ENCODE peak calls at places on chromosomes 5 and 9, in nine cellular contexts. K is GM23248, O is osteoblast, R is choroid plexus epithelial cell, J is AG04449, S is endodermal cell, X is AG10803, C is HL-60, P is AG09309. N is an unnamed sample.

GRCh38 chr5:143767162-143767561 is 44.8 kb upstream of the HMHB1 start:
- DNase-seq in K (no peak), O (no peak), R (no peak), J (no peak), S (no peak), X (no peak), C (no peak), P (no peak), N (no peak)

GRCh38 chr5:153555420-153556114 is 65.1 kb downstream of the GRIA1 start:
- DNase-seq in K (no peak), O (no peak), R (no peak), J (no peak), S (no peak), X (no peak), C (no peak), P (no peak), N (no peak)

GRCh38 chr5:57368010-57368409 is 114.6 kb downstream of the ACTBL2 start:
- DNase-seq in K (peak; percentile 65), O (no peak), R (peak; percentile 11), J (no peak), S (no peak), X (peak; percentile 53), C (no peak), P (peak; percentile 38), N (no peak)

GRCh38 chr9:123469231-123469630 is 113.2 kb downstream of the CRB2 start:
- DNase-seq in K (no peak), O (no peak), R (no peak), J (no peak), S (no peak), X (no peak), C (no peak), P (no peak), N (no peak)

GRCh38 chr5:129378961-129379360 is 81.1 kb upstream of the ADAMTS19 start:
- DNase-seq in K (no peak), O (no peak), R (no peak), J (no peak), S (no peak), X (no peak), C (no peak), P (no peak), N (no peak)

GRCh38 chr5:156240414-156240813 is 86.5 kb upstream of the SGCD start:
- DNase-seq in K (no peak), O (no peak), R (no peak), J (no peak), S (no peak), X (no peak), C (no peak), P (no peak), N (no peak)

GRCh38 chr5:124746916-124747769 is 704 bp upstream of the ZNF608 start:
- DNase-seq in K (peak; percentile 87), O (peak; percentile 57), R (peak; percentile 98), J (no peak), S (peak; percentile 94), X (peak; percentile 54), C (no peak), P (no peak), N (peak; percentile 87)

GRCh38 chr9:121699271-121700164 is 48.1 kb downstream of the DAB2IP start:
- DNase-seq in K (peak; percentile 74), O (peak; percentile 93), R (peak; percentile 48), J (no peak), S (peak; percentile 85), X (peak; percentile 59), C (peak; percentile 71), P (no peak), N (no peak)

GRCh38 chr9:125521462-125522327 is 185.3 kb downstream of the MAPKAP1 start:
- DNase-seq in K (peak; percentile 95), O (peak; percentile 77), R (peak; percentile 96), J (peak; percentile 63), S (no peak), X (peak; percentile 94), C (peak; percentile 12), P (peak; percentile 78), N (no peak)

GRCh38 chr5:144566747-144567415 is 396.2 kb downstream of the KCTD16 start:
- DNase-seq in K (peak; percentile 47), O (peak; percentile 31), R (no peak), J (no peak), S (no peak), X (peak; percentile 6), C (no peak), P (no peak), N (no peak)

GRCh38 chr5:17081142-17081541 is 136.3 kb upstream of the BASP1 start:
- DNase-seq in K (peak; percentile 60), O (no peak), R (no peak), J (no peak), S (no peak), X (peak; percentile 88), C (no peak), P (peak; percentile 48), N (no peak)

GRCh38 chr5:61051267-61051666 is 106.3 kb downstream of the NDUFAF2 start:
- DNase-seq in K (peak; percentile 65), O (no peak), R (peak; percentile 74), J (no peak), S (no peak), X (peak; percentile 29), C (no peak), P (no peak), N (no peak)

GRCh38 chr5:137303509-137303908 is 195.6 kb downstream of the SPOCK1 start:
- DNase-seq in K (no peak), O (no peak), R (no peak), J (no peak), S (no peak), X (no peak), C (no peak), P (no peak), N (peak; percentile 55)

GRCh38 chr9:116157436-116158138 is 4.0 kb downstream of the PAPPA start:
- DNase-seq in K (peak; percentile 72), O (peak; percentile 81), R (peak; percentile 73), J (no peak), S (peak; percentile 75), X (peak; percentile 62), C (no peak), P (no peak), N (no peak)
- H3K4me3 ChIP-seq in K (peak overlapping the region; percentile 90), O (peak overlapping the region; percentile 62), R (peak overlapping the region; percentile 89), J (peak overlapping the region; percentile 87), S (no peak overlapping the region), X (peak overlapping the region; percentile 93), C (no peak overlapping the region), P (peak overlapping the region; percentile 14), N (peak overlapping the region; percentile 45)

DNA sequence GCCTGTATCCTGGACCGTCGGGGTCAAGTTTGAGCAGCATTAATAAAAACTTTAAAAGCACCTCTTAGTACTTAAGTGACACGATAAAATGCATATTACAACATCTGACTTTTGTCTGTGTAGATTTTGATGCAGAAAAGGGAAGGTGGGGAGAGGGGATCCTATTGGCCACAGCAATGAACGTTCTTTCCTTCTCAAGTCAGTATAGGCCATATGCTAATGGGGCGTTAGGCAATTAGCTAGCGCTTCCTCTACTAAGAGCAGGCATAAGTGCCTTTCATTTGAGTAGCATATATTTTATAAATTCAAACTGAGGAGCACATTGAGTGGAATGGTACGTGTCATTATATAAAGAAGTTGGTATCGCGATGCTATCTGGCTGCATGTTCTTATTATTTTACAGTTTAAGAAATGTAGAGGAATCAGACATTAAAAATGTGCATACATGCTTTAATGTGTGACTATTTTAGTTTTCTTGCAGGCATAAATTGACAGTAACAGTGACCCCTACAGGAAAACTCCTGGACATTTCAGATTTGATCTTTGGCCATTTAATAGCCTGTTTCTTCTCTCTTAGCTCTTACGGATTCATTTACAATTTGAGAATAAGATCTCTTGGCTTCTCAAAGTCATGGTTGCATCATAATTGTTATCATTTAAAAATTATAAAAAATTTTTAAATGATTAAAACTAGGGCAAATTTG is 1.1 kb upstream of the GNA14 start:
- DNase-seq in K (peak; percentile 41), O (peak; percentile 91), R (peak; percentile 68), J (no peak), S (no peak), X (peak; percentile 23), C (peak; percentile 83), P (no peak), N (no peak)
- H3K4me3 ChIP-seq in K (peak overlapping the region; percentile 66), O (peak overlapping the region; percentile 73), R (peak overlapping the region; percentile 59), J (no peak overlapping the region), S (peak overlapping the region; percentile 73), X (no peak overlapping the region), C (peak overlapping the region; percentile 52), P (no peak overlapping the region), N (peak overlapping the region; percentile 56)

GRCh38 chr5:179621551-179621971 is 1.9 kb downstream of the HNRNPH1 start:
- DNase-seq in K (no peak), O (no peak), R (peak; percentile 45), J (no peak), S (no peak), X (no peak), C (no peak), P (no peak), N (no peak)

GRCh38 chr5:179620703-179621350 is 2.6 kb downstream of the HNRNPH1 start:
- DNase-seq in K (peak; percentile 53), O (no peak), R (no peak), J (no peak), S (no peak), X (no peak), C (no peak), P (no peak), N (no peak)

GRCh38 chr5:179620293-179620692 is 3.2 kb downstream of the HNRNPH1 start:
- DNase-seq in K (peak; percentile 55), O (no peak), R (no peak), J (no peak), S (no peak), X (no peak), C (no peak), P (no peak), N (no peak)

GRCh38 chr5:179618923-179619554 is 4.4 kb downstream of the HNRNPH1 start:
- DNase-seq in K (no peak), O (no peak), R (no peak), J (no peak), S (no peak), X (no peak), C (no peak), P (no peak), N (no peak)

DNA sequence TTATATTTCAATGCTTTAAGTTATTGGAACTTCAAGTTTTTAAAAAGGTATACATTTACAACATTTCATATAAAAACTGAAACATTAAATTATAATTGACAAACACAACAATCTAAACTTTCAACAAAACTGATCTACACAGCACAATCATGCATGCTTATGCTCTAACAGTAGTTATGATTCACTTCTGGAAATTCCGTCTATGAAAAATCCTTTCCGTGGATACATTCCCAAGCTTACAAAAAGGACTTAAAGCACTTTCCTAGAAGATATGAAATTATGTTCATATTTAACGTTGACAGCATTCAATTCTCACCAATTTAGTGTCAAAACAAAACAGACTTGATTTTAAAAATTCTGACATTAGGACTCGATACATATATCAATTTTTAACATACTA is 3.7 kb downstream of the HNRNPH1 start:
- DNase-seq in K (peak; percentile 72), O (no peak), R (no peak), J (no peak), S (no peak), X (no peak), C (no peak), P (no peak), N (no peak)
- H3K4me3 ChIP-seq in K (peak overlapping the region; percentile 82), O (peak overlapping the region; percentile 97), R (peak overlapping the region; percentile 100), J (peak overlapping the region; percentile 73), S (peak overlapping the region; percentile 94), X (peak overlapping the region; percentile 99), C (peak overlapping the region; percentile 59), P (peak overlapping the region; percentile 9), N (peak overlapping the region; percentile 13)

DNA sequence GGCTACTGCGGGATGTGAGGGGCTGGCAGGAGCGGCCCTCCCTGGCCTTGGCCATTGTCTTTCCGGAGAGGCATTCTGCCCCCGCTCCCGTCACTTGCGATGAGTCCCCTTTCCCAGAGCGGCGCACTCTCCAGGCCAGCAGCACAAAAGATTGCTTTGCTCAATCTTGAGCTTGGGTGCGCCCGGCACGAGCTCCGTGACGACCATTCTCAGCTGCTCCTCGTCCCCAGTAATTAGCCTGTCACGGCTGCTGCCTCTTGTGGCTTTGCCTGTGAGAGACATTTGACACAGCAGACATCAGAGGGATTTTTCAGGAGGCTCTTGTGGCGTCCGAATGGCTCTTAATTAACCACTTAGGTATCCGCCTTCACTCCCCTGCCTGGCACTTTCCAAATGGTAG is 397.9 kb upstream of the IRX1 start:
- DNase-seq in K (no peak), O (no peak), R (no peak), J (no peak), S (peak; percentile 85), X (no peak), C (no peak), P (no peak), N (no peak)
- H3K4me3 ChIP-seq in K (no peak overlapping the region), O (no peak overlapping the region), R (no peak overlapping the region), J (no peak overlapping the region), S (peak overlapping the region; percentile 82), X (no peak overlapping the region), C (no peak overlapping the region), P (no peak overlapping the region), N (no peak overlapping the region)